ENCODE peak calls at places on chromosome 10, in seven cellular contexts. U is HCT116, L is MM.1S, Y is K562, K is hepatocyte, D is PC-3, Q is neural progenitor cell. Z is an unnamed sample. For H3K9me3, the result is how much of the 10 kb centered on the place peaks cover.

GRCh38 chr10:1154531-1154930 is 98.3 kb downstream of the WDR37 start:
- DNase-seq in L (no peak), U (no peak), Y (no peak), Q (no peak), D (no peak), K (no peak), Z (no peak)

GRCh38 chr10:132814469-132814856 is 28.5 kb upstream of the NKX6-2 start:
- DNase-seq in Y (no peak), Q (no peak), D (no peak), K (no peak), L (no peak), U (no peak), Z (no peak)

GRCh38 chr10:28291881-28292297 is 11.0 kb downstream of the MPP7 start:
- DNase-seq in L (no peak), Q (no peak), D (peak), Y (no peak), K (peak), U (peak), Z (peak)

GRCh38 chr10:119575506-119575905 is 21.3 kb downstream of the TIAL1 start:
- DNase-seq in K (no peak), D (no peak), Y (peak), L (no peak), Q (no peak), U (no peak), Z (peak)

GRCh38 chr10:123458933-123459332 is 207.2 kb upstream of the GPR26 start:
- DNase-seq in Q (no peak), Y (no peak), K (no peak), L (no peak), D (no peak), U (no peak), Z (no peak)

GRCh38 chr10:104331208-104331838 is 6.9 kb downstream of the ITPRIP start:
- DNase-seq in K (peak), L (no peak), Y (no peak), U (peak), Q (peak), D (peak), Z (peak)

GRCh38 chr10:27745719-27746363 is at the start of gene MKX:
- DNase-seq in L (no peak), Y (no peak), K (peak), D (peak), Q (peak), U (no peak), Z (peak)

GRCh38 chr10:103554488-103555320 is 61.2 kb downstream of the NEURL1 start:
- DNase-seq in U (no peak), Q (peak), L (peak), K (peak), Y (peak), D (peak), Z (peak)

GRCh38 chr10:6165221-6165725 is 37.5 kb upstream of the PFKFB3 start:
- DNase-seq in L (no peak), Y (no peak), Q (no peak), D (no peak), K (no peak), U (no peak), Z (no peak)

DNA sequence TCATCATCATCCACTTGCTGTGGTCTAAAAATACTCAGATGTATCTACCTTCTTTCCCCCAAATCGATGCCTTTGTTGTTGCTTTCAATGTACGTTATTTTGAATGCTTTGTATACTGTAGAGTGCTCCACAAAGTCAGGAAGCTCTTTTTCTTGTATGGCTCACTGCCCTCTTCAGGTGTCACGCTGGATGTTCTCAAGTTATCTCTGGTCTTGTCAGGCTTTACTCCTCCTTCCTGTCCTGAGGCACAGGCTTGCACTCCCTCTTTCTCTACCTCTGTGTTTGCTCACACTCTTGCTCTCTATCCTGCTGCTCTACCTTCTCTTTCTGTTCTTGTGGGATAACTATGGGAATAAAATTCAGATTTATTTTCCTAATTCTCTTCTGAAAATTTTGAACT is 381.3 kb downstream of the NRG3 start:
- DNase-seq in Y (no peak), L (no peak), U (no peak), D (no peak), Q (no peak), K (no peak), Z (no peak)
- H2AFZ ChIP-seq in Y (no peak), L (no peak), U (no peak), D (no peak), Q (no peak), K (no peak), Z (no peak)

GRCh38 chr10:129961274-129961839 is 2.7 kb downstream of the EBF3 start:
- DNase-seq in K (no peak), Q (no peak), U (no peak), D (no peak), Y (no peak), L (no peak), Z (no peak)

GRCh38 chr10:129958118-129958685 is 5.9 kb downstream of the EBF3 start:
- DNase-seq in D (no peak), K (no peak), Y (no peak), U (no peak), L (no peak), Q (peak), Z (no peak)

GRCh38 chr10:129958686-129959543 is 5.2 kb downstream of the EBF3 start:
- DNase-seq in L (no peak), D (no peak), U (no peak), Y (no peak), K (no peak), Q (peak), Z (no peak)

GRCh38 chr10:129960493-129961273 is 3.4 kb downstream of the EBF3 start:
- DNase-seq in Q (peak), L (no peak), Y (no peak), D (no peak), U (no peak), K (no peak), Z (no peak)

DNA sequence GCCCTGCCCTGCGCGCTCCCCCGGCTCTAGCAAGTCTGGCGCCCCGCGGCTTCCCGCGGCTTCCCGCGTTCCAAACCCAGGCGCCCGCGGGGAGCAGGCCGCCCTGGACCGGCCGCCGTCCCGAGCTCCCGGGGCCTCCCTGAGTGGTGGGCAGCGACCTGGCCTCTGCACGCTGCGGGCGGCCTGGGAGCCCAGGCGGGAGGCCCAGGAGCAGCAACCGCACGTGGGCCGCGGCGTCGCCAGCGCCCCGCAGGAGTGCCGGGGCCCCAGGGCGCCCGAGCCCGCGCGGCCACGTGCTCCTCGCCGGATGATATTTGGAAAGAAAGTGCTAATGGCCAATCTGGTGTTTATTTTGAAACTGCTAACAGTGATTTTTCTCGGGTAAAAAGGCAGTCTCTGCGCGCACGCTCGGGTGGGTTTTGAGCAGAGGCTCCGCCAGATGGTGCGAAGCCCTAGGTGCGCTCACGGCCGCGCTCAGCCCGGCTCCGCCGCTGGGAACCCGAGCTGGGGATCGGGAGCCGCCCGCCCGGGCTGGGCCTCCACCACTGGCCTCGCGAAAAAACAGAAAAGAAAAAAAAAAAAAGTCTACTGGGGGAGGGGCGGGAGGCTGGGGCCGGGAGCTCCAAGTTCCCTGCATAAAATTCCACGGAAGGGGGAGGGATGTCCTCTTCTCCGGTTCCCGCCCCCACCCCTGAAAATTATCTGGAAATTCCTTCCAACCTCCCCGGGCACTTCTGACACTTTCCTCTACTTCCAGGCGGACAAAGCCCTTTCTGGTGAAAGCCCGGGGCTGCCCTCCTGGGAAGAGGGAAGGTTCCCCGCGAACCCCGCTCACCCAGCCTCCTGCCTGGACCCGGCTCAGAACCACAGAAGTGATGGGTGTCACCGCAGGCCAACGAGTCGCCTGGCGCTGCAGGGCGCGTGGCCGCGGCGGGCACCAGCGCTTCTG is 4.3 kb downstream of the EBF3 start:
- DNase-seq in K (no peak), Q (peak), L (no peak), Y (no peak), U (no peak), D (no peak), Z (no peak)
- TF ChIP-seq EZH2 in K (peak), Q (peak), L (no peak), Y (no peak), U (no peak), D (no peak), Z (peak)

GRCh38 chr10:22638863-22639262 is 75.5 kb downstream of the PIP4K2A start:
- DNase-seq in K (no peak), U (no peak), L (no peak), D (no peak), Q (no peak), Y (no peak), Z (no peak)

GRCh38 chr10:22641743-22642142 is 72.6 kb downstream of the PIP4K2A start:
- DNase-seq in L (no peak), Q (no peak), D (no peak), K (no peak), U (no peak), Y (no peak), Z (no peak)

GRCh38 chr10:22643116-22643515 is 71.3 kb downstream of the PIP4K2A start:
- DNase-seq in K (no peak), L (no peak), U (no peak), Q (no peak), Y (no peak), D (no peak), Z (no peak)

GRCh38 chr10:22637491-22637890 is 76.9 kb downstream of the PIP4K2A start:
- DNase-seq in Y (no peak), D (no peak), L (no peak), K (no peak), Q (no peak), U (no peak), Z (no peak)

GRCh38 chr10:22640351-22640750 is 74.0 kb downstream of the PIP4K2A start:
- DNase-seq in L (no peak), Y (no peak), D (no peak), K (no peak), U (no peak), Q (peak), Z (no peak)
- H3K9me3 ChIP-seq in L (under half), Y (under half), D (under half), K (under half), U (under half), Q (under half), Z (under half)

GRCh38 chr10:89092439-89092838 is 101.8 kb downstream of the FAS start:
- DNase-seq in U (no peak), K (no peak), Q (no peak), L (no peak), Y (no peak), D (no peak), Z (no peak)
- H2AFZ ChIP-seq in U (no peak), K (no peak), Q (peak), L (no peak), Y (peak), D (no peak), Z (no peak)